ENCODE peak calls at places on chromosomes 5 and 9, in seven cellular contexts. One of them, this sample, is unnamed.

GRCh38 chr9:88833946-88834345 is 157.3 kb upstream of the S1PR3 start:
- DNase-seq in germinal center: no peak
- DNase-seq in heart right ventricle: no peak
- DNase-seq in mammary epithelial cell: peak
- DNase-seq in COR-L47: no peak
- DNase-seq in MM.1S: no peak
- DNase-seq in CD8-positive, alpha-beta memory T cell: no peak
- DNase-seq in this sample: no peak

GRCh38 chr9:120475341-120475740 is 104.6 kb downstream of the CDK5RAP2 start:
- DNase-seq in germinal center: no peak
- DNase-seq in heart right ventricle: peak
- DNase-seq in mammary epithelial cell: no peak
- DNase-seq in COR-L47: no peak
- DNase-seq in MM.1S: no peak
- DNase-seq in CD8-positive, alpha-beta memory T cell: no peak
- DNase-seq in this sample: no peak

GRCh38 chr5:158050401-158050800 is 191.5 kb upstream of the CLINT1 start:
- DNase-seq in germinal center: no peak
- DNase-seq in heart right ventricle: no peak
- DNase-seq in mammary epithelial cell: no peak
- DNase-seq in COR-L47: no peak
- DNase-seq in MM.1S: no peak
- DNase-seq in CD8-positive, alpha-beta memory T cell: no peak
- DNase-seq in this sample: no peak

GRCh38 chr5:78671609-78672008 is 23.0 kb upstream of the LHFPL2 start:
- DNase-seq in germinal center: no peak
- DNase-seq in heart right ventricle: no peak
- DNase-seq in mammary epithelial cell: no peak
- DNase-seq in COR-L47: no peak
- DNase-seq in MM.1S: no peak
- DNase-seq in CD8-positive, alpha-beta memory T cell: no peak
- DNase-seq in this sample: peak

GRCh38 chr9:90642570-90643539 is at the start of gene DIRAS2:
- DNase-seq in germinal center: peak
- DNase-seq in heart right ventricle: peak
- DNase-seq in mammary epithelial cell: peak
- DNase-seq in COR-L47: peak
- DNase-seq in MM.1S: peak
- DNase-seq in CD8-positive, alpha-beta memory T cell: no peak
- DNase-seq in this sample: peak

GRCh38 chr5:133017964-133018363 is 8.4 kb downstream of the ZCCHC10 start:
- DNase-seq in germinal center: no peak
- DNase-seq in heart right ventricle: no peak
- DNase-seq in mammary epithelial cell: no peak
- DNase-seq in COR-L47: no peak
- DNase-seq in MM.1S: no peak
- DNase-seq in CD8-positive, alpha-beta memory T cell: no peak
- DNase-seq in this sample: no peak

GRCh38 chr5:109141499-109142200 is 268.1 kb downstream of the PJA2 start:
- DNase-seq in germinal center: no peak
- DNase-seq in heart right ventricle: no peak
- DNase-seq in mammary epithelial cell: no peak
- DNase-seq in COR-L47: no peak
- DNase-seq in MM.1S: no peak
- DNase-seq in CD8-positive, alpha-beta memory T cell: no peak
- DNase-seq in this sample: no peak

GRCh38 chr9:4615251-4615650 is 46.8 kb upstream of the PLPP6 start:
- DNase-seq in germinal center: no peak
- DNase-seq in heart right ventricle: no peak
- DNase-seq in mammary epithelial cell: peak
- DNase-seq in COR-L47: no peak
- DNase-seq in MM.1S: no peak
- DNase-seq in CD8-positive, alpha-beta memory T cell: no peak
- DNase-seq in this sample: no peak

GRCh38 chr5:178163772-178164735 is 10.4 kb upstream of the NHP2 start:
- DNase-seq in germinal center: peak
- DNase-seq in heart right ventricle: peak
- DNase-seq in mammary epithelial cell: peak
- DNase-seq in COR-L47: peak
- DNase-seq in MM.1S: peak
- DNase-seq in CD8-positive, alpha-beta memory T cell: peak
- DNase-seq in this sample: peak

GRCh38 chr9:114491430-114492003 is 13.8 kb downstream of the WHRN start:
- DNase-seq in germinal center: no peak
- DNase-seq in heart right ventricle: no peak
- DNase-seq in mammary epithelial cell: no peak
- DNase-seq in COR-L47: no peak
- DNase-seq in MM.1S: no peak
- DNase-seq in CD8-positive, alpha-beta memory T cell: no peak
- DNase-seq in this sample: no peak

GRCh38 chr9:138060365-138060764 is 182.8 kb downstream of the CACNA1B start:
- DNase-seq in germinal center: no peak
- DNase-seq in heart right ventricle: no peak
- DNase-seq in mammary epithelial cell: no peak
- DNase-seq in COR-L47: no peak
- DNase-seq in MM.1S: no peak
- DNase-seq in CD8-positive, alpha-beta memory T cell: no peak
- DNase-seq in this sample: no peak

GRCh38 chr5:31149072-31149471 is 44.4 kb upstream of the CDH6 start:
- DNase-seq in germinal center: no peak
- DNase-seq in heart right ventricle: no peak
- DNase-seq in mammary epithelial cell: no peak
- DNase-seq in COR-L47: no peak
- DNase-seq in MM.1S: no peak
- DNase-seq in CD8-positive, alpha-beta memory T cell: no peak
- DNase-seq in this sample: no peak

GRCh38 chr5:111530298-111530740 is 18.0 kb upstream of the STARD4 start:
- DNase-seq in germinal center: peak
- DNase-seq in heart right ventricle: peak
- DNase-seq in mammary epithelial cell: peak
- DNase-seq in COR-L47: no peak
- DNase-seq in MM.1S: no peak
- DNase-seq in CD8-positive, alpha-beta memory T cell: peak
- DNase-seq in this sample: peak

GRCh38 chr9:20714442-20715415 is 30.7 kb downstream of the FOCAD start:
- DNase-seq in germinal center: no peak
- DNase-seq in heart right ventricle: no peak
- DNase-seq in mammary epithelial cell: no peak
- DNase-seq in COR-L47: no peak
- DNase-seq in MM.1S: no peak
- DNase-seq in CD8-positive, alpha-beta memory T cell: no peak
- DNase-seq in this sample: no peak

GRCh38 chr5:113059232-113059805 is 82.7 kb downstream of the DCP2 start:
- DNase-seq in germinal center: no peak
- DNase-seq in heart right ventricle: peak
- DNase-seq in mammary epithelial cell: no peak
- DNase-seq in COR-L47: peak
- DNase-seq in MM.1S: no peak
- DNase-seq in CD8-positive, alpha-beta memory T cell: no peak
- DNase-seq in this sample: peak

GRCh38 chr9:32247173-32247572 is 137.3 kb upstream of the ACO1 start:
- DNase-seq in germinal center: no peak
- DNase-seq in heart right ventricle: no peak
- DNase-seq in mammary epithelial cell: no peak
- DNase-seq in COR-L47: no peak
- DNase-seq in MM.1S: no peak
- DNase-seq in CD8-positive, alpha-beta memory T cell: no peak
- DNase-seq in this sample: no peak

GRCh38 chr5:176490291-176490690 is 42.1 kb downstream of the FAF2 start:
- DNase-seq in germinal center: no peak
- DNase-seq in heart right ventricle: no peak
- DNase-seq in mammary epithelial cell: no peak
- DNase-seq in COR-L47: no peak
- DNase-seq in MM.1S: no peak
- DNase-seq in CD8-positive, alpha-beta memory T cell: no peak
- DNase-seq in this sample: no peak

GRCh38 chr9:72442212-72442607 is 77.2 kb upstream of the ZFAND5 start:
- DNase-seq in germinal center: no peak
- DNase-seq in heart right ventricle: no peak
- DNase-seq in mammary epithelial cell: peak
- DNase-seq in COR-L47: no peak
- DNase-seq in MM.1S: no peak
- DNase-seq in CD8-positive, alpha-beta memory T cell: no peak
- DNase-seq in this sample: no peak

GRCh38 chr9:115369322-115369957 is 251.5 kb upstream of the TNC start:
- DNase-seq in germinal center: no peak
- DNase-seq in heart right ventricle: peak
- DNase-seq in mammary epithelial cell: peak
- DNase-seq in COR-L47: peak
- DNase-seq in MM.1S: no peak
- DNase-seq in CD8-positive, alpha-beta memory T cell: no peak
- DNase-seq in this sample: no peak

GRCh38 chr9:130900701-130901497 is 4.3 kb upstream of the QRFP start:
- DNase-seq in germinal center: no peak
- DNase-seq in heart right ventricle: no peak
- DNase-seq in mammary epithelial cell: no peak
- DNase-seq in COR-L47: no peak
- DNase-seq in MM.1S: no peak
- DNase-seq in CD8-positive, alpha-beta memory T cell: no peak
- DNase-seq in this sample: no peak

GRCh38 chr5:83488821-83489220 is 17.3 kb downstream of the VCAN start:
- DNase-seq in germinal center: no peak
- DNase-seq in heart right ventricle: no peak
- DNase-seq in mammary epithelial cell: no peak
- DNase-seq in COR-L47: no peak
- DNase-seq in MM.1S: no peak
- DNase-seq in CD8-positive, alpha-beta memory T cell: no peak
- DNase-seq in this sample: no peak

GRCh38 chr5:173968154-173968553 is 20.8 kb upstream of the C5orf47 start:
- DNase-seq in germinal center: no peak
- DNase-seq in heart right ventricle: no peak
- DNase-seq in mammary epithelial cell: no peak
- DNase-seq in COR-L47: no peak
- DNase-seq in MM.1S: no peak
- DNase-seq in CD8-positive, alpha-beta memory T cell: no peak
- DNase-seq in this sample: no peak

GRCh38 chr9:97853844-97854695 is 1.0 kb downstream of the FOXE1 start:
- DNase-seq in germinal center: peak
- DNase-seq in heart right ventricle: no peak
- DNase-seq in mammary epithelial cell: peak
- DNase-seq in COR-L47: peak
- DNase-seq in MM.1S: no peak
- DNase-seq in CD8-positive, alpha-beta memory T cell: peak
- DNase-seq in this sample: no peak

GRCh38 chr5:136108131-136108739 is 24.4 kb upstream of the SMAD5 start:
- DNase-seq in germinal center: no peak
- DNase-seq in heart right ventricle: no peak
- DNase-seq in mammary epithelial cell: peak
- DNase-seq in COR-L47: no peak
- DNase-seq in MM.1S: no peak
- DNase-seq in CD8-positive, alpha-beta memory T cell: no peak
- DNase-seq in this sample: no peak

GRCh38 chr9:127523312-127523851 is 72.1 kb downstream of the LRSAM1 start:
- DNase-seq in germinal center: no peak
- DNase-seq in heart right ventricle: peak
- DNase-seq in mammary epithelial cell: no peak
- DNase-seq in COR-L47: no peak
- DNase-seq in MM.1S: no peak
- DNase-seq in CD8-positive, alpha-beta memory T cell: no peak
- DNase-seq in this sample: no peak

GRCh38 chr5:118761814-118762213 is 226.5 kb downstream of the DTWD2 start:
- DNase-seq in germinal center: no peak
- DNase-seq in heart right ventricle: no peak
- DNase-seq in mammary epithelial cell: no peak
- DNase-seq in COR-L47: no peak
- DNase-seq in MM.1S: no peak
- DNase-seq in CD8-positive, alpha-beta memory T cell: no peak
- DNase-seq in this sample: no peak

GRCh38 chr9:122234022-122234748 is 5.4 kb upstream of the LHX6 start:
- DNase-seq in germinal center: no peak
- DNase-seq in heart right ventricle: no peak
- DNase-seq in mammary epithelial cell: no peak
- DNase-seq in COR-L47: no peak
- DNase-seq in MM.1S: no peak
- DNase-seq in CD8-positive, alpha-beta memory T cell: no peak
- DNase-seq in this sample: no peak

GRCh38 chr5:57482671-57483106 is at the start of gene ACTBL2:
- DNase-seq in germinal center: no peak
- DNase-seq in heart right ventricle: no peak
- DNase-seq in mammary epithelial cell: peak
- DNase-seq in COR-L47: no peak
- DNase-seq in MM.1S: no peak
- DNase-seq in CD8-positive, alpha-beta memory T cell: no peak
- DNase-seq in this sample: no peak

GRCh38 chr5:9115093-9115492 is 430.8 kb downstream of the SEMA5A start:
- DNase-seq in germinal center: no peak
- DNase-seq in heart right ventricle: no peak
- DNase-seq in mammary epithelial cell: no peak
- DNase-seq in COR-L47: no peak
- DNase-seq in MM.1S: no peak
- DNase-seq in CD8-positive, alpha-beta memory T cell: no peak
- DNase-seq in this sample: no peak

GRCh38 chr9:72155282-72155677 is 6.0 kb downstream of the GDA start:
- DNase-seq in germinal center: no peak
- DNase-seq in heart right ventricle: no peak
- DNase-seq in mammary epithelial cell: no peak
- DNase-seq in COR-L47: no peak
- DNase-seq in MM.1S: no peak
- DNase-seq in CD8-positive, alpha-beta memory T cell: no peak
- DNase-seq in this sample: no peak

GRCh38 chr5:15598294-15598902 is 98.4 kb downstream of the FBXL7 start:
- DNase-seq in germinal center: no peak
- DNase-seq in heart right ventricle: no peak
- DNase-seq in mammary epithelial cell: peak
- DNase-seq in COR-L47: no peak
- DNase-seq in MM.1S: peak
- DNase-seq in CD8-positive, alpha-beta memory T cell: no peak
- DNase-seq in this sample: no peak

GRCh38 chr5:14016549-14016948 is 72.1 kb upstream of the DNAH5 start:
- DNase-seq in germinal center: no peak
- DNase-seq in heart right ventricle: no peak
- DNase-seq in mammary epithelial cell: no peak
- DNase-seq in COR-L47: peak
- DNase-seq in MM.1S: no peak
- DNase-seq in CD8-positive, alpha-beta memory T cell: no peak
- DNase-seq in this sample: no peak

This sample was measured in uterus.